ENCODE peak calls at places on chromosomes 4 and X, in four cellular contexts. One of them, this sample, is unnamed.

GRCh38 chr4:3868146-3868840 is 102.1 kb downstream of the ADRA2C start:
- DNase-seq in A549: no peak
- DNase-seq in WTC11: peak; percentile 71
- DNase-seq in K562: peak; percentile 33
- DNase-seq in this sample: no peak

GRCh38 chrX:84182521-84182920 is 5.5 kb downstream of the RPS6KA6 start:
- DNase-seq in A549: no peak
- DNase-seq in WTC11: no peak
- DNase-seq in K562: no peak
- DNase-seq in this sample: no peak

GRCh38 chr4:80113615-80114014 is 40.6 kb upstream of the ANTXR2 start:
- DNase-seq in WTC11: no peak
- DNase-seq in A549: no peak
- DNase-seq in K562: no peak
- DNase-seq in this sample: no peak

GRCh38 chrX:107825698-107826285 is at the start of gene MID2:
- DNase-seq in WTC11: peak; percentile 58
- DNase-seq in A549: peak; percentile 46
- DNase-seq in K562: no peak
- DNase-seq in this sample: no peak

GRCh38 chr4:162164881-162165528 is 1.2 kb upstream of the FSTL5 start:
- DNase-seq in K562: no peak
- DNase-seq in WTC11: no peak
- DNase-seq in A549: no peak
- DNase-seq in this sample: no peak

GRCh38 chr4:48184891-48185290 is 50.8 kb upstream of the TXK start:
- DNase-seq in K562: no peak
- DNase-seq in WTC11: no peak
- DNase-seq in A549: no peak
- DNase-seq in this sample: no peak

GRCh38 chrX:103157511-103158316 is 57.2 kb upstream of the BEX4 start:
- DNase-seq in WTC11: no peak
- DNase-seq in A549: peak; percentile 25
- DNase-seq in K562: peak; percentile 29
- DNase-seq in this sample: peak; percentile 6

GRCh38 chr4:94407846-94408245 is 43.9 kb upstream of the PDLIM5 start:
- DNase-seq in K562: no peak
- DNase-seq in A549: no peak
- DNase-seq in WTC11: no peak
- DNase-seq in this sample: no peak

GRCh38 chrX:16827225-16827624 is 41.0 kb downstream of the TXLNG start:
- DNase-seq in WTC11: no peak
- DNase-seq in K562: no peak
- DNase-seq in A549: no peak
- DNase-seq in this sample: no peak

GRCh38 chr4:945274-946102 is 13.2 kb downstream of the TMEM175 start:
- DNase-seq in A549: no peak
- DNase-seq in WTC11: no peak
- DNase-seq in K562: no peak
- DNase-seq in this sample: peak; percentile 39

GRCh38 chrX:150664290-150664689 is 28.9 kb upstream of the MTMR1 start:
- DNase-seq in WTC11: no peak
- DNase-seq in K562: no peak
- DNase-seq in A549: no peak
- DNase-seq in this sample: no peak

GRCh38 chr4:153241295-153241694 is 37.1 kb downstream of the TRIM2 start:
- DNase-seq in K562: no peak
- DNase-seq in WTC11: no peak
- DNase-seq in A549: no peak
- DNase-seq in this sample: no peak

GRCh38 chr4:123833156-123833555 is 436.6 kb downstream of the SPRY1 start:
- DNase-seq in K562: no peak
- DNase-seq in A549: no peak
- DNase-seq in WTC11: no peak
- DNase-seq in this sample: no peak

GRCh38 chr4:130955520-130955919 is 1859.6 kb downstream of the C4orf33 start:
- DNase-seq in A549: no peak
- DNase-seq in WTC11: no peak
- DNase-seq in K562: no peak
- DNase-seq in this sample: no peak

GRCh38 chrX:12984629-12985303 is 9.9 kb downstream of the TMSB4X start:
- DNase-seq in A549: peak; percentile 43
- DNase-seq in K562: peak; percentile 14
- DNase-seq in WTC11: no peak
- DNase-seq in this sample: no peak

DNA sequence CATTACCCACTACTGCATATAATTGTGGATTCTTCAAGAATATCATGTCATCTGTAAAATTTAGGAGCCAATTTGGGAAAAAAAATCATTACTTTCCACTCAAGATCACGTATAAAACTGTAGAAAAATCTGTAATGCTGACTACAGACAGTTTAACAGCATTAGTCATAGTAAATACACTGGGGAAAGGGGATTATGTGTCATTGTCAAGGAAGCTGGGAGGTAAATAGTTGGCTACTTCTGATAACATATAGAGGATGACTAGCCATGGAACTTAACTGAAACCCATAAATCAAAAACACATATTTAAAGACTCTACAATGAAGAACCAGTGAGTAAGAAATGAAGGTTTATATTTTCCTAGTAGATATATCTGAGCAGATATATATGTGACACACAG is 1666.4 kb upstream of the IGFBP7 start:
- DNase-seq in WTC11: no peak
- DNase-seq in K562: no peak
- DNase-seq in A549: peak; percentile 12
- DNase-seq in this sample: no peak
- TF ChIP-seq HMGXB4 in WTC11: no peak
- TF ChIP-seq HMGXB4 in K562: no peak
- TF ChIP-seq HMGXB4 in A549: no peak
- TF ChIP-seq HMGXB4 in this sample: no peak

DNA sequence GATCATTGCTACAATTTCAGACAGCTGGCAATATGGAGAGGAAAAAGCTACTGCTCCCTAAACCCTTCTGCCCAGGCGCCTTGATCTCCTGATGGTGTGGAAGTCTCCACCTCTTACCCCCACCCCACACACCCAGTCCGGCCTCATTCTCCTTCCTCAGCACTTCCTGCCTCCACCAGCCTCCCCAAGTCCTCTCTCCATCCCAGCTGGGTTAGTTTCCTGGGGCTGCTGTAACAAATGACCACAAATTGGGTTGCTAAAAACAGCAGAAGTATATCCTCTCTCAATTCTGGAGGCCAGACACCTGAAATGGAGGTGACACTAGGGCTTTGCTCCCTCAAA is 1.1 kb upstream of the CCNQ start:
- DNase-seq in A549: no peak
- DNase-seq in WTC11: no peak
- DNase-seq in K562: no peak
- DNase-seq in this sample: no peak
- TF ChIP-seq HMGXB4 in A549: no peak
- TF ChIP-seq HMGXB4 in WTC11: no peak
- TF ChIP-seq HMGXB4 in K562: no peak
- TF ChIP-seq HMGXB4 in this sample: no peak

GRCh38 chr4:102501176-102501634 is at the start of gene NFKB1:
- DNase-seq in WTC11: peak; percentile 43
- DNase-seq in A549: no peak
- DNase-seq in K562: peak; percentile 44
- DNase-seq in this sample: peak; percentile 54
- TF ChIP-seq HMGXB4 in WTC11: no peak
- TF ChIP-seq HMGXB4 in A549: no peak
- TF ChIP-seq HMGXB4 in K562: no peak
- TF ChIP-seq HMGXB4 in this sample: peak; percentile 2

GRCh38 chrX:53223955-53224859 is 800 bp downstream of the KDM5C start:
- DNase-seq in WTC11: peak; percentile 19
- DNase-seq in K562: peak; percentile 45
- DNase-seq in A549: peak; percentile 35
- DNase-seq in this sample: peak; percentile 13
- TF ChIP-seq HMGXB4 in WTC11: no peak
- TF ChIP-seq HMGXB4 in K562: no peak
- TF ChIP-seq HMGXB4 in A549: no peak
- TF ChIP-seq HMGXB4 in this sample: no peak

GRCh38 chr4:109972786-109973528 is 60.3 kb downstream of the EGF start:
- DNase-seq in WTC11: no peak
- DNase-seq in K562: no peak
- DNase-seq in A549: no peak
- DNase-seq in this sample: peak; percentile 21
- TF ChIP-seq HMGXB4 in WTC11: no peak
- TF ChIP-seq HMGXB4 in K562: no peak
- TF ChIP-seq HMGXB4 in A549: no peak
- TF ChIP-seq HMGXB4 in this sample: no peak

DNA sequence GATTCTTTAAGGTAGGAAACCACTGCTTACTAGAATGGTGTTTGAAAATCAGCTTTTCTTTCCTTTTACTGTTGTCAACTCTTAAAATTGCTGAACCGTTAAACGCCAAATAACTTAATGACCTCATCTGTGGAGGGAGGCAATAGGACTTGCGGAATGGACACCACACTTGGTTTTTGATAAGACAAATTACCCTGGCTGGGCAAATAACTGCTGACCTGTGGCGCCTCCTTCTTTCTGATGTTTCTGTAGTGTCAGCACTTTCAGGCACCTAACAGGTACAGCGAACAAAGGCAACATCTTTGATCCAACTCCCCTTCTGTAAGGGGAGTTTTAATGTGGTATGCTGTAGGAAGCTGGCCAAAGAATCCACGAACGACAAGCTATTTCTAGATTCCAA is 72.3 kb upstream of the SMAD1 start:
- DNase-seq in WTC11: no peak
- DNase-seq in A549: no peak
- DNase-seq in K562: no peak
- DNase-seq in this sample: no peak
- TF ChIP-seq HMGXB4 in WTC11: no peak
- TF ChIP-seq HMGXB4 in A549: no peak
- TF ChIP-seq HMGXB4 in K562: no peak
- TF ChIP-seq HMGXB4 in this sample: no peak

DNA sequence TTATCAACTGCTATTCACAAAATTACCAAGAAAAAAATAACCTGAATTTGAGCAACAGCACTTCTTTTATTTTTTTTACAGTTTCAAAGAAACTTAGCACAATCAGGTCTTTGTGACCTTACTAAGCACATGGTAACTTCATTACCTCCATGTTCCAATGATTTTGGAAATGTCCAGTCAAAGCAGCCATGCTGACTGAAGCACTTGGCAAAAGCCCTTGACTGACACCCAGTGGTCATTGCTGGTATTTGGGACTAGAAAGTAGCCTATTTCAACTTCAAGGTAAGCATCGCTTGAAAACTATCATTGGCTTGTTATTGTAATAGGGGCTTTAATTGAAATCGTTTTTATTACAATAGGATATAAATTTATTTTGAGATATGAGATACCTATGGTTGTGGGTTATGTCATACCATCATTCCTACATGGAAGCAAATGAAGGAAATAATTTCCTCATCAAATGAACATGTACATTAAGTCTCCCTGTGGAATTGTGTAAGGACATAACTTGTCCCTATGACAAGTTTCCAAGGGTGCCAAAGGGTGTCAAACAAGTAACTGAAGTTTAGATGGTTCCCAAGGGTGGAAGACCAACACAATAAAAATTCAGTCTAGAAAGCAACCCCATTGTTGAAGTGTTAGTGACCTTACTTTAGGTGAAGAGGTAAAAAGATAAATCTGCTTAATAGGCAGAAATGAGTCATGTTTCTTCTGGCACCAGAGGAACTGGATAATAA is 15.2 kb upstream of the ANXA10 start:
- DNase-seq in WTC11: peak; percentile 75
- DNase-seq in K562: peak; percentile 38
- DNase-seq in A549: peak; percentile 4
- DNase-seq in this sample: peak; percentile 44
- TF ChIP-seq HMGXB4 in WTC11: no peak
- TF ChIP-seq HMGXB4 in K562: no peak
- TF ChIP-seq HMGXB4 in A549: no peak
- TF ChIP-seq HMGXB4 in this sample: no peak

This sample was measured in HepG2.